ENCODE peak calls at places on chromosome 22, in eight cellular contexts. F, P, O, H, Y, N, T and L are unnamed samples.

GRCh38 chr22:46076651-46077339 is 73.5 kb upstream of the PPARA start:
- DNase-seq in F (no peak), P (peak), O (no peak), H (no peak), Y (no peak), N (no peak), T (no peak), L (no peak)

GRCh38 chr22:43345761-43346261 is 2.6 kb upstream of the SCUBE1 start:
- DNase-seq in F (no peak), P (no peak), O (no peak), H (no peak), Y (no peak), N (no peak), T (no peak), L (no peak)

GRCh38 chr22:27270818-27271510 is 530.6 kb downstream of the MN1 start:
- DNase-seq in F (no peak), P (no peak), O (no peak), H (no peak), Y (no peak), N (no peak), T (no peak), L (no peak)

GRCh38 chr22:48905206-48905975 is 922.3 kb downstream of the BRD1 start:
- DNase-seq in F (no peak), P (peak), O (no peak), H (no peak), Y (peak), N (no peak), T (no peak), L (no peak)

GRCh38 chr22:25749420-25750169 is 7.6 kb downstream of the MYO18B start:
- DNase-seq in F (no peak), P (no peak), O (no peak), H (no peak), Y (no peak), N (no peak), T (no peak), L (no peak)

GRCh38 chr22:21646608-21647590 is 4.8 kb downstream of the SDF2L1 start:
- DNase-seq in F (peak), P (peak), O (peak), H (peak), Y (peak), N (peak), T (peak), L (no peak)

GRCh38 chr22:23158516-23159286 is 13.4 kb downstream of the RAB36 start:
- DNase-seq in F (no peak), P (no peak), O (no peak), H (no peak), Y (no peak), N (no peak), T (no peak), L (no peak)

GRCh38 chr22:28282346-28282745 is 363.3 kb upstream of the PITPNB start:
- DNase-seq in F (no peak), P (no peak), O (no peak), H (no peak), Y (no peak), N (no peak), T (no peak), L (no peak)

GRCh38 chr22:19111140-19111539 is 11.1 kb downstream of the DGCR2 start:
- DNase-seq in F (no peak), P (no peak), O (no peak), H (no peak), Y (no peak), N (no peak), T (no peak), L (no peak)

GRCh38 chr22:36341640-36342041 is 46.1 kb downstream of the MYH9 start:
- DNase-seq in F (no peak), P (no peak), O (no peak), H (no peak), Y (no peak), N (no peak), T (no peak), L (no peak)

GRCh38 chr22:46018859-46019258 is 41.9 kb upstream of the WNT7B start:
- DNase-seq in F (no peak), P (no peak), O (no peak), H (no peak), Y (no peak), N (no peak), T (no peak), L (no peak)

GRCh38 chr22:25514436-25514835 is 50.0 kb upstream of the GRK3 start:
- DNase-seq in F (no peak), P (no peak), O (no peak), H (no peak), Y (no peak), N (no peak), T (no peak), L (no peak)

GRCh38 chr22:19891350-19892248 is 36.9 kb upstream of the GNB1L start:
- DNase-seq in F (peak), P (no peak), O (peak), H (peak), Y (no peak), N (peak), T (no peak), L (no peak)

GRCh38 chr22:46367707-46368191 is 32.2 kb downstream of the TRMU start:
- DNase-seq in F (peak), P (peak), O (peak), H (peak), Y (peak), N (peak), T (peak), L (no peak)

GRCh38 chr22:37018815-37019308 is 385 bp downstream of the TST start:
- DNase-seq in F (no peak), P (peak), O (peak), H (no peak), Y (peak), N (no peak), T (peak), L (no peak)

GRCh38 chr22:19125011-19125410 is 2.8 kb upstream of the DGCR2 start:
- DNase-seq in F (no peak), P (no peak), O (no peak), H (no peak), Y (no peak), N (no peak), T (no peak), L (no peak)

GRCh38 chr22:22390989-22391388 is 117.6 kb downstream of the ZNF280B start:
- DNase-seq in F (no peak), P (no peak), O (no peak), H (no peak), Y (no peak), N (no peak), T (no peak), L (no peak)

GRCh38 chr22:29673361-29673760 is 46.4 kb upstream of the CABP7 start:
- DNase-seq in F (no peak), P (no peak), O (no peak), H (no peak), Y (no peak), N (no peak), T (no peak), L (no peak)

GRCh38 chr22:24359452-24360120 is 67.8 kb upstream of the ADORA2A start:
- DNase-seq in F (no peak), P (no peak), O (no peak), H (no peak), Y (no peak), N (no peak), T (no peak), L (no peak)

GRCh38 chr22:46753360-46753759 is 9.1 kb upstream of the TBC1D22A start:
- DNase-seq in F (no peak), P (no peak), O (no peak), H (no peak), Y (no peak), N (no peak), T (no peak), L (no peak)

GRCh38 chr22:20433686-20434241 is 3.9 kb downstream of the SCARF2 start:
- DNase-seq in F (no peak), P (peak), O (peak), H (no peak), Y (no peak), N (no peak), T (no peak), L (no peak)

GRCh38 chr22:46175631-46176030 is 25.3 kb downstream of the PPARA start:
- DNase-seq in F (no peak), P (no peak), O (no peak), H (no peak), Y (no peak), N (no peak), T (no peak), L (no peak)

GRCh38 chr22:39920134-39920743 is 19.4 kb downstream of the GRAP2 start:
- DNase-seq in F (peak), P (no peak), O (no peak), H (no peak), Y (no peak), N (no peak), T (no peak), L (no peak)

GRCh38 chr22:36144886-36145541 is 15.5 kb downstream of the APOL3 start:
- DNase-seq in F (no peak), P (no peak), O (peak), H (no peak), Y (peak), N (peak), T (peak), L (peak)

GRCh38 chr22:29727248-29727551 is 7.4 kb downstream of the CABP7 start:
- DNase-seq in F (no peak), P (no peak), O (peak), H (no peak), Y (no peak), N (no peak), T (peak), L (no peak)

GRCh38 chr22:40076702-40077645 is 82.2 kb downstream of the FAM83F start:
- DNase-seq in F (no peak), P (no peak), O (no peak), H (no peak), Y (no peak), N (no peak), T (no peak), L (no peak)

GRCh38 chr22:20186183-20186870 is 35.5 kb upstream of the CCDC188 start:
- DNase-seq in F (no peak), P (no peak), O (peak), H (no peak), Y (no peak), N (no peak), T (no peak), L (no peak)

GRCh38 chr22:46813816-46814597 is 51.6 kb downstream of the TBC1D22A start:
- DNase-seq in F (no peak), P (no peak), O (no peak), H (no peak), Y (no peak), N (no peak), T (no peak), L (no peak)

GRCh38 chr22:44188316-44188715 is 7.6 kb downstream of the PARVG start:
- DNase-seq in F (no peak), P (no peak), O (no peak), H (no peak), Y (no peak), N (no peak), T (no peak), L (no peak)

GRCh38 chr22:44426981-44427380 is 71.1 kb downstream of the RTL6 start:
- DNase-seq in F (no peak), P (peak), O (no peak), H (no peak), Y (no peak), N (no peak), T (no peak), L (no peak)

GRCh38 chr22:37560682-37561208 is 465 bp downstream of the CDC42EP1 start:
- DNase-seq in F (no peak), P (peak), O (peak), H (no peak), Y (peak), N (no peak), T (no peak), L (no peak)

GRCh38 chr22:39110631-39111561 is 13.9 kb downstream of the APOBEC3H start:
- DNase-seq in F (no peak), P (no peak), O (peak), H (no peak), Y (no peak), N (no peak), T (no peak), L (no peak)

GRCh38 chr22:20750461-20751184 is 23.3 kb upstream of the SERPIND1 start:
- DNase-seq in F (peak), P (peak), O (no peak), H (no peak), Y (peak), N (peak), T (no peak), L (peak)

GRCh38 chr22:30893434-30894370 is 74.9 kb downstream of the MORC2 start:
- DNase-seq in F (no peak), P (peak), O (no peak), H (no peak), Y (no peak), N (no peak), T (no peak), L (no peak)

GRCh38 chr22:29206372-29207230 is 905 bp downstream of the EMID1 start:
- DNase-seq in F (no peak), P (no peak), O (peak), H (no peak), Y (no peak), N (no peak), T (no peak), L (no peak)

GRCh38 chr22:50250555-50251471 is at the start of gene HDAC10:
- DNase-seq in F (peak), P (peak), O (peak), H (peak), Y (peak), N (peak), T (peak), L (no peak)

GRCh38 chr22:39463931-39464390 is 7.1 kb downstream of the MGAT3 start:
- DNase-seq in F (no peak), P (no peak), O (no peak), H (no peak), Y (no peak), N (no peak), T (no peak), L (no peak)

GRCh38 chr22:39117585-39118191 is 20.6 kb downstream of the APOBEC3H start:
- DNase-seq in F (peak), P (no peak), O (no peak), H (peak), Y (no peak), N (no peak), T (peak), L (no peak)

GRCh38 chr22:17921871-17922821 is 102.2 kb downstream of the MICAL3 start:
- DNase-seq in F (no peak), P (no peak), O (no peak), H (no peak), Y (no peak), N (no peak), T (no peak), L (no peak)